ENCODE peak calls at places on chromosome 10, in seven cellular contexts. M is heart right ventricle, H is astrocyte of the spinal cord, D is H9, C is esophagus squamous epithelium, O is fibroblast of pulmonary artery, Y is psoas muscle. F is an unnamed sample.

GRCh38 chr10:22230331-22230833 is 12.6 kb upstream of the EBLN1 start:
- DNase-seq in O (peak; percentile 77), Y (no peak), H (peak; percentile 70), M (no peak), D (no peak), C (no peak), F (no peak)

GRCh38 chr10:97034301-97034700 is 151.5 kb downstream of the SLIT1 start:
- DNase-seq in M (no peak), D (no peak), O (no peak), Y (no peak), H (no peak), C (no peak), F (no peak)

GRCh38 chr10:112376578-112376855 is 2.6 kb downstream of the ACSL5 start:
- DNase-seq in C (no peak), M (no peak), Y (no peak), H (no peak), O (no peak), D (no peak), F (no peak)

GRCh38 chr10:104351067-104351681 is 2.5 kb upstream of the CFAP58 start:
- DNase-seq in M (no peak), O (peak; percentile 51), Y (no peak), C (no peak), D (no peak), H (peak; percentile 58), F (no peak)

GRCh38 chr10:101238732-101239105 is 9.5 kb upstream of the LBX1 start:
- DNase-seq in M (no peak), O (no peak), D (no peak), C (no peak), Y (no peak), H (no peak), F (no peak)

GRCh38 chr10:72574636-72575035 is 51.2 kb downstream of the MICU1 start:
- DNase-seq in H (no peak), Y (no peak), O (no peak), M (no peak), C (no peak), D (no peak), F (no peak)

GRCh38 chr10:116715396-116715795 is 27.0 kb downstream of the HSPA12A start:
- DNase-seq in D (no peak), M (no peak), H (no peak), O (no peak), Y (no peak), C (no peak), F (no peak)

GRCh38 chr10:117539271-117539876 is 3.2 kb upstream of the EMX2 start:
- DNase-seq in M (no peak), Y (no peak), O (no peak), H (no peak), D (no peak), C (no peak), F (no peak)

GRCh38 chr10:1070939-1071338 is 14.8 kb downstream of the WDR37 start:
- DNase-seq in O (peak; percentile 47), M (no peak), C (no peak), H (no peak), D (peak; percentile 53), Y (no peak), F (no peak)

GRCh38 chr10:52451817-52452216 is 137.7 kb downstream of the DKK1 start:
- DNase-seq in C (no peak), O (peak; percentile 75), Y (no peak), D (no peak), H (peak; percentile 13), M (no peak), F (no peak)

GRCh38 chr10:97718659-97719142 is 5.2 kb downstream of the MARVELD1 start:
- DNase-seq in C (peak; percentile 9), H (no peak), D (no peak), Y (peak; percentile 49), O (peak; percentile 49), M (no peak), F (no peak)

GRCh38 chr10:92773776-92774175 is 74.5 kb upstream of the EXOC6 start:
- DNase-seq in Y (no peak), C (no peak), O (peak; percentile 52), D (no peak), M (no peak), H (no peak), F (no peak)

GRCh38 chr10:112815238-112816032 is 134.6 kb upstream of the TCF7L2 start:
- DNase-seq in O (peak; percentile 54), M (no peak), C (no peak), H (peak; percentile 60), Y (no peak), D (no peak), F (no peak)

GRCh38 chr10:78966844-78967488 is 101.8 kb upstream of the ZMIZ1 start:
- DNase-seq in H (no peak), Y (no peak), C (no peak), D (no peak), M (no peak), O (no peak), F (no peak)

GRCh38 chr10:64484931-64485330 is 963.7 kb downstream of the REEP3 start:
- DNase-seq in C (no peak), D (no peak), Y (no peak), M (no peak), O (no peak), H (no peak), F (no peak)

GRCh38 chr10:124472071-124472470 is 10.4 kb downstream of the LHPP start:
- DNase-seq in O (no peak), M (no peak), H (no peak), Y (no peak), C (no peak), D (no peak), F (no peak)

GRCh38 chr10:124473070-124473469 is 11.4 kb downstream of the LHPP start:
- DNase-seq in M (no peak), D (no peak), H (no peak), C (no peak), O (no peak), Y (no peak), F (no peak)

GRCh38 chr10:124468624-124469023 is 7.0 kb downstream of the LHPP start:
- DNase-seq in M (no peak), Y (no peak), H (no peak), O (no peak), C (no peak), D (no peak), F (no peak)

GRCh38 chr10:124469956-124470484 is 8.4 kb downstream of the LHPP start:
- DNase-seq in Y (no peak), C (no peak), O (no peak), M (no peak), D (peak; percentile 95), H (no peak), F (no peak)

DNA sequence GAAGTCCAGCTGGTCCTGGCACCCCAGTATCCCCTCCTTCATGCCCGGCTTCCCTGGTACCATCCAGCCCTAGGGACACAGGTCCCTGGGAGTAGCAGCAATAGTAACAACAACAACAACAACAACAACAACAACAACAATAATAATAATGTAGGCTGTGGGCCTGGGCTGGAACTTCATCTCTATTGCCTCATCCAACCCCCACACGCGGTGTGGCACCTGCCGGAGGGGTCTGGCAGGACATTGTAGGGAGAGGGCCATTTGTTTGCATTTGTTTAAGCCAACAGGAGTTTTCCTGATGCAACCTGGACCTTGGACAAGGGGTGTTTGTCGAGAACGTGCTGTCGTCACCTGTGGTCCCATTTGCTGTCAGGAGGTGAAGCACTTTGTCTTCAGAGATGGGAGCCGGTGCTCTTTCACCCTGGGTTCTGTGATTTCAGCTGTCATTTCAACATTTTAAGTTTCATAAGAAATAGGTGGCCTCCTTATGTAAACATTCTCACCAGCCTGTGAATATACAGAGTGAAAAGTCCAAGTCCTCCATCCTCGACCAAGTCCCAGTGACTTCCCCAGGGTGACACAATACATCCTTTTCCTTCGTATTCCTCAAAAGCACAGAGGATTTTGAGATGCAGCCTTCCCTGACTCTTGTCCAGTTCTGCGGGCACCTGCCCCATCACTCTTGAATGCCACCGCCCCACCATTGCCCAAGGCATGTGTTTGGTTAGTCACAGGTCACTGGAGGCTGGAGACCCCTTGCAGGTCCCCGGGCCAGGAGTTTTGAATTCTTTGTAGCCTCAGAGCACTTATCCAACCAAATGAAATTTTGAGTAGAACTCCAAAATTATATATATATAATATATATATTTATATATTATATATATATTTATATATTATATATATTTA is 9.2 kb downstream of the LHPP start:
- DNase-seq in M (no peak), D (no peak), Y (no peak), C (no peak), H (no peak), O (no peak), F (no peak)
- TF ChIP-seq CTCF in M (no peak), D (no peak), Y (no peak), C (no peak), H (no peak), O (no peak), F (no peak)

DNA sequence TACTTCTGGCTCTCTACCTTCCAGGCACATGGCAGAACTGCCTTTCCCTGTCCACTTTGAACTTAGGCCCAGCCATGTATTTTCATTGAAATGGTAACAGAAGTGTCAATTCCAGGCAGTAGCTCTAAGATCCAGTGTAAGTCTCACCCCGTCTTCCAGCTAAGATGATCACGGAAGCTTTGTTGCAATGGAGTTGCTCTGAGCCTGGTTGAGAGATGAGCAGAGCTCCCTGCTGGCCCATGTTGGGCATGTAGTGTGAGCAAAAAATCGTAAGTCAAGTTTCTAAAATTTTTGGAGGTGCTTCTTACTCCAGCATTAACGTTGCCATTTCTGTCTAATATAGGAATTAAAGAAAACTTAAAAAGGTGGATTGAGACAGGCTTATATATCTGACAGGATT is 274.4 kb downstream of the IPMK start:
- DNase-seq in C (no peak), Y (no peak), M (no peak), D (no peak), H (no peak), O (no peak), F (no peak)
- TF ChIP-seq CTCF in C (no peak), Y (no peak), M (no peak), D (no peak), H (no peak), O (no peak), F (no peak)

GRCh38 chr10:24524314-24524713 is 199.4 kb downstream of the ARHGAP21 start:
- DNase-seq in D (no peak), Y (no peak), O (no peak), M (no peak), C (no peak), H (no peak), F (no peak)

GRCh38 chr10:24518411-24518810 is 205.3 kb downstream of the ARHGAP21 start:
- DNase-seq in O (no peak), M (no peak), C (no peak), D (no peak), Y (no peak), H (no peak), F (no peak)

GRCh38 chr10:24515481-24515880 is 208.2 kb downstream of the ARHGAP21 start:
- DNase-seq in D (no peak), H (no peak), O (no peak), Y (no peak), M (no peak), C (no peak), F (no peak)

GRCh38 chr10:24519950-24520349 is 203.7 kb downstream of the ARHGAP21 start:
- DNase-seq in C (no peak), Y (no peak), D (peak; percentile 65), O (no peak), M (no peak), H (no peak), F (no peak)

GRCh38 chr10:24518981-24519597 is 204.6 kb downstream of the ARHGAP21 start:
- DNase-seq in C (no peak), D (peak; percentile 65), H (peak; percentile 51), M (peak; percentile 18), Y (peak; percentile 27), O (peak; percentile 76), F (peak; percentile 49)
- TF ChIP-seq CTCF in C (peak; percentile 61), D (peak; percentile 82), H (peak; percentile 72), M (peak; percentile 72), Y (peak; percentile 77), O (peak; percentile 84), F (peak; percentile 79)

DNA sequence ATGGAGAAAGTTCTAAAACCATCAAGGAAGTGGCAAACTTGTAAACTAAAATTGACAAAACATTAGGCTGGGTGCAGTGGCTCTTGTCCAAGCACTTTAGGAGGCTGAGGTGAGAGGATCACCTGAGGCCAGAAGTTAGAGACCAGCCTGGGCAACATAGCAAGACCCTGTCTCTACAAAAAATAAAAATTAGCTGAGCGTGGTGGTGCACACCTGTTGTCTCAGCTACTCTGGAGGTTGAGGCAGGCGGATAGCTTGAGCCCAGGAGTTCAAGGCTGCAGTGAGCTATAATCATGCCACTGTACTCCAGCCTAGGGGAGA is 29.4 kb upstream of the HNRNPH3 start:
- DNase-seq in Y (no peak), M (no peak), H (no peak), D (no peak), C (no peak), O (no peak), F (no peak)
- TF ChIP-seq CTCF in Y (no peak), M (no peak), H (no peak), D (no peak), C (no peak), O (no peak), F (no peak)

F was measured in progenitor cell of endocrine pancreas.